ENCODE peak calls at places on chromosome 12, in seven cellular contexts. I is endothelial cell, A is cardiac muscle cell, Q is AG09319, D is endodermal cell, H is HL-60, W is GM13977. J is an unnamed sample.

GRCh38 chr12:119693006-119693405 is 25.1 kb downstream of the PRKAB1 start:
- DNase-seq in I (no peak), A (peak), Q (peak), D (no peak), H (no peak), W (no peak), J (peak)

GRCh38 chr12:38124247-38125012 is 192.1 kb upstream of the ALG10B start:
- DNase-seq in I (no peak), A (no peak), Q (no peak), D (no peak), H (no peak), W (no peak), J (no peak)

GRCh38 chr12:55974308-55974724 is 438 bp downstream of the RAB5B start:
- DNase-seq in I (peak), A (peak), Q (no peak), D (peak), H (peak), W (peak), J (peak)

GRCh38 chr12:14756331-14757143 is 46.7 kb downstream of the WBP11 start:
- DNase-seq in I (peak), A (no peak), Q (no peak), D (peak), H (no peak), W (no peak), J (no peak)

GRCh38 chr12:67539946-67540345 is 108.6 kb upstream of the DYRK2 start:
- DNase-seq in I (no peak), A (peak), Q (no peak), D (no peak), H (no peak), W (no peak), J (no peak)

GRCh38 chr12:90126125-90126524 is 417.5 kb upstream of the ATP2B1 start:
- DNase-seq in I (no peak), A (no peak), Q (no peak), D (no peak), H (no peak), W (no peak), J (peak)

GRCh38 chr12:402127-402456 is 648 bp downstream of the CCDC77 start:
- DNase-seq in I (peak), A (peak), Q (no peak), D (peak), H (no peak), W (no peak), J (peak)

GRCh38 chr12:112686373-112686772 is 105.2 kb upstream of the RPH3A start:
- DNase-seq in I (no peak), A (peak), Q (no peak), D (peak), H (no peak), W (no peak), J (no peak)

GRCh38 chr12:91272456-91273063 is 89.9 kb upstream of the DCN start:
- DNase-seq in I (no peak), A (peak), Q (no peak), D (peak), H (no peak), W (no peak), J (no peak)

GRCh38 chr12:121400332-121401139 is 618 bp downstream of the RNF34 start:
- DNase-seq in I (no peak), A (peak), Q (no peak), D (peak), H (no peak), W (peak), J (peak)

GRCh38 chr12:27525373-27525772 is 1.4 kb downstream of the PPFIBP1 start:
- DNase-seq in I (peak), A (peak), Q (no peak), D (peak), H (no peak), W (no peak), J (peak)

GRCh38 chr12:56413392-56413791 is 35.8 kb downstream of the TIMELESS start:
- DNase-seq in I (no peak), A (no peak), Q (no peak), D (peak), H (no peak), W (no peak), J (no peak)

GRCh38 chr12:101782544-101782855 is 43.2 kb upstream of the SYCP3 start:
- DNase-seq in I (no peak), A (no peak), Q (no peak), D (no peak), H (no peak), W (no peak), J (peak)

GRCh38 chr12:6551496-6552139 is 4.2 kb downstream of the IFFO1 start:
- DNase-seq in I (no peak), A (peak), Q (no peak), D (no peak), H (no peak), W (no peak), J (peak)

GRCh38 chr12:83827860-83828259 is 1084.7 kb downstream of the SLC6A15 start:
- DNase-seq in I (no peak), A (peak), Q (no peak), D (peak), H (no peak), W (no peak), J (no peak)

GRCh38 chr12:83826112-83826511 is 1086.5 kb downstream of the SLC6A15 start:
- DNase-seq in I (peak), A (peak), Q (peak), D (peak), H (no peak), W (peak), J (peak)

GRCh38 chr12:83821967-83822366 is 1090.6 kb downstream of the SLC6A15 start:
- DNase-seq in I (no peak), A (peak), Q (no peak), D (no peak), H (no peak), W (no peak), J (no peak)

GRCh38 chr12:83827193-83827592 is 1085.4 kb downstream of the SLC6A15 start:
- DNase-seq in I (no peak), A (no peak), Q (no peak), D (no peak), H (no peak), W (no peak), J (no peak)

DNA sequence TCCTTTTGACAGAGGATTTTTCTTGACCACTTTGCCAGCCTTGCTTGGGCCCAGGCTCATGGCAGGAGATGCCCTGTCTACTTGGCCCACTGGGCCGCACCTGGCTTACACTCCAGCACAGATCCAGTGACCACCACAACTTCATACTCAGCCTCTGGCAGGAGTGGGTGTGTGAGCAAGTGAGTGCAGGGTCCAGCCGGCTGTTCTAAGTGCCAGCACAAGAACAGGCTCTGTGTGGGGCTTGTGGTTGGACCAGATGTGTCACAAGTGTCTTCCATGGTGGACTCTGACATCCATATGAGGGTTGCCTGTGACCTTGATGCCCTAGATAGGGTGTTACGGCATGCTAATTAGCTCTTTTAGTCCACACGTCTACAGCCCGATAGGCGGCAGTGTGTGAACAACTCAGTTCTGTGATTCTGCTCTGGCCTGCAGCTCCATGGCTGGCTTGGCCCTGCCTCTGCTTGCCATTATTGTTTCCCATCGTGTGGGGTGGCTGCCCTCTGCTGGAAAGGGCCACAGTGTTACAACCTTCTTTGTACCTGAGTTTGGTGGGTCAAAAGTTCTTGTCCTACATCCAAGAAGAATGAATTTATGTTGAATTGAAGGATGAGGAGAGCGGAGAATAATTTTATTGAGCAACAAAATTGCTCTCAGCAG is 1089.1 kb downstream of the SLC6A15 start:
- DNase-seq in I (peak), A (peak), Q (no peak), D (peak), H (peak), W (peak), J (no peak)
- TF ChIP-seq CTCF in I (peak), A (peak), Q (no peak), D (peak), H (peak), W (peak), J (peak)

GRCh38 chr12:96720363-96720705 is 186.7 kb upstream of the NEDD1 start:
- DNase-seq in I (no peak), A (peak), Q (no peak), D (peak), H (no peak), W (peak), J (no peak)
- TF ChIP-seq CTCF in I (no peak), A (no peak), Q (no peak), D (peak), H (no peak), W (peak), J (no peak)

GRCh38 chr12:18857656-18858055 is 119.7 kb downstream of the CAPZA3 start:
- DNase-seq in I (no peak), A (no peak), Q (no peak), D (no peak), H (no peak), W (no peak), J (no peak)

GRCh38 chr12:18859400-18859799 is 121.5 kb downstream of the CAPZA3 start:
- DNase-seq in I (no peak), A (no peak), Q (no peak), D (no peak), H (no peak), W (no peak), J (no peak)

GRCh38 chr12:18864900-18865561 is 127.1 kb downstream of the CAPZA3 start:
- DNase-seq in I (no peak), A (peak), Q (peak), D (no peak), H (no peak), W (no peak), J (peak)

GRCh38 chr12:18863769-18864500 is 126.0 kb downstream of the CAPZA3 start:
- DNase-seq in I (no peak), A (no peak), Q (no peak), D (no peak), H (no peak), W (no peak), J (no peak)

GRCh38 chr12:18861287-18861858 is 123.5 kb downstream of the CAPZA3 start:
- DNase-seq in I (no peak), A (peak), Q (no peak), D (no peak), H (no peak), W (no peak), J (no peak)
- TF ChIP-seq CTCF in I (peak), A (peak), Q (peak), D (peak), H (peak), W (peak), J (peak)

GRCh38 chr12:2640709-2641108 is 154.1 kb upstream of the FKBP4 start:
- DNase-seq in I (no peak), A (peak), Q (peak), D (peak), H (no peak), W (no peak), J (peak)

GRCh38 chr12:2642176-2642892 is 152.4 kb upstream of the FKBP4 start:
- DNase-seq in I (no peak), A (no peak), Q (no peak), D (no peak), H (no peak), W (no peak), J (no peak)

GRCh38 chr12:2640281-2640680 is 154.5 kb upstream of the FKBP4 start:
- DNase-seq in I (no peak), A (no peak), Q (peak), D (peak), H (no peak), W (no peak), J (no peak)

GRCh38 chr12:2641761-2642160 is 153.0 kb upstream of the FKBP4 start:
- DNase-seq in I (no peak), A (no peak), Q (no peak), D (peak), H (no peak), W (no peak), J (no peak)

DNA sequence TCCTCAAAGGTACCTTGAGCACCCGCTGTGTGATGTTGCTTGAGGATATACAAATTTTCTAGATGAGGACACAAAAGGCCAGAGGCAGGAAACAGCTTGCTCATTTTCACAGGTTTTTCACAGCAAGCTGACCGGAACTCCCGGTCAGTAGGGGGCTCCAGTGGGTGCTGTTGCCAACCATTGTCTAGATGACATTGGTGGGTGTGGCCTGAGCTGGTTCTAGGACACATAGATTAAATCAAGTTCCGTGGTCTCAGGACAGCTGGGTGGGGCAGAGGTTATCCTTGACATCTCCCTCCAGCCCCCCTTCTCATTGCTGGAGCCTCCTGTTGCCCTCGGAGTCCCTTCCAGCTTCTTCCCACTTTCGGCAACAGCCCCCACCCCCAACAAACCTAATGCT is 153.6 kb upstream of the FKBP4 start:
- DNase-seq in I (peak), A (peak), Q (no peak), D (peak), H (no peak), W (no peak), J (peak)
- TF ChIP-seq CTCF in I (peak), A (peak), Q (peak), D (peak), H (no peak), W (peak), J (peak)

GRCh38 chr12:46487567-46488131 is 115.1 kb upstream of the SLC38A2 start:
- DNase-seq in I (no peak), A (no peak), Q (no peak), D (no peak), H (peak), W (no peak), J (no peak)
- TF ChIP-seq CTCF in I (no peak), A (no peak), Q (no peak), D (no peak), H (no peak), W (no peak), J (no peak)

DNA sequence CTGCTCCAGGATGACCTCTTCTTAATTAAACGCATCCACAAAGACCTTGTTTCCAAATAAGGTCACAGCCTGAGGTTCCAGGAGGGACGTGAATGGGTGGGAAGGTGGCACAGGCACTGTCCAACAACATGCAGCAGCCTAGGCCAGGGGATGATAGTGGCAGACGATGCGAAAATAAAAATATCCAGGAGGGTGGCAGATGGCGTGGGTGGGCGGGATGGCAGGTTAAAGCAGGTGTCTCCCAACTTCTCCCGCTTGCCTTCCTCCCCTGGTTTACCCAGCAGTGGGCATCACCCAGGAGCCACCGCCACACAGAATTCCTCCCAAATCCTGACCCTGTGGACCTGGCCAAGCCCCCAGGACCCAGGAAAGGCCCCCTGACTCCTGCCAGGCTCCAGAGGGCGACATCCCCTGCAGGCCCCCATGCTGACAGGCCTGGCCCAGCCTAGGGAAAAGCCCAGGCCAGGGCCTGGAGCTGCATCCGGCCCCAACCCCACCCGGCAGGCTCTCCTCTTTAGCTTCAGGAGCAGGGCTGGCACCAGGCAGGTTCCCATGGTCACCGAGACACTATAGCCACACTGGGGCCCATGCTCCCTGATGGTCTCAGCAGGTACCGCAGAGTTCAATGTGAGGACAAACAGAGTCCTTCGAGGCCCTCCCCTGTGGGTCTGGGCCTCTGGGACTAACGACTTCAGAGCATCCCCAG is 9.7 kb downstream of the NCOR2 start:
- DNase-seq in I (no peak), A (no peak), Q (no peak), D (peak), H (no peak), W (no peak), J (no peak)
- TF ChIP-seq CTCF in I (no peak), A (no peak), Q (no peak), D (no peak), H (no peak), W (no peak), J (no peak)

GRCh38 chr12:80241576-80242273 is 142.4 kb downstream of the OTOGL start:
- DNase-seq in I (no peak), A (no peak), Q (no peak), D (no peak), H (no peak), W (no peak), J (peak)

GRCh38 chr12:80239867-80240266 is 140.5 kb downstream of the OTOGL start:
- DNase-seq in I (no peak), A (no peak), Q (no peak), D (no peak), H (no peak), W (no peak), J (no peak)

DNA sequence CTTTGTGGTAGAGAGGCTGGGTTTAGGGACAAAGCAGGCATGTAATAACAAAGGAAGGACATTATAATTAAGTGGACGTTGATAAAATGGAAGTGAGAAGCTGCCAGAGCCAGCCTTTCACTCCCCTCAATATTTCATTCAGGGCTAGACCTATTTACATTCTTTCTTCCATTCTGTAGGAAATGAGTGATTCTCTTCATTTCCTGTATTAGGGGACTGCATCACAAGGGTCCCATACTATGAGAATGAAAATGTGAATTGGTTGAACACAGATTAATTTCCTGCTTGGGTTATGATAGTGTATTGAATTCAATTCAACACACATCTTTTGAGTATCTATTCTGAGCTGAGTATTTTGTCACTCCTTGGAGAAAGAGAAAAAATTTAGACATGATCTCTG is 143.0 kb downstream of the OTOGL start:
- DNase-seq in I (no peak), A (no peak), Q (no peak), D (no peak), H (no peak), W (no peak), J (no peak)
- TF ChIP-seq CTCF in I (no peak), A (no peak), Q (no peak), D (no peak), H (no peak), W (no peak), J (no peak)

GRCh38 chr12:59372971-59373370 is 222.9 kb upstream of the SLC16A7 start:
- DNase-seq in I (peak), A (peak), Q (no peak), D (peak), H (no peak), W (no peak), J (no peak)
- TF ChIP-seq CTCF in I (no peak), A (peak), Q (peak), D (peak), H (no peak), W (peak), J (peak)